ENCODE peak calls at places on chromosomes 13 and 19, in four cellular contexts. U, I, X and W are unnamed samples.

GRCh38 chr19:16342002-16342715 is 17.5 kb downstream of the KLF2 start:
- DNase-seq in U (peak; percentile 51), I (no peak), X (no peak), W (peak; percentile 86)

GRCh38 chr19:1251503-1252220 is 3.3 kb downstream of the MIDN start:
- DNase-seq in U (no peak), I (no peak), X (no peak), W (no peak)

GRCh38 chr13:97849305-97849704 is 104.2 kb upstream of the IPO5 start:
- DNase-seq in U (peak; percentile 43), I (peak; percentile 52), X (peak; percentile 26), W (peak; percentile 17)

GRCh38 chr19:43774103-43774939 is 6.5 kb downstream of the KCNN4 start:
- DNase-seq in U (peak; percentile 77), I (peak; percentile 58), X (peak; percentile 56), W (peak; percentile 66)

GRCh38 chr13:46134961-46135522 is 30.2 kb upstream of the CPB2 start:
- DNase-seq in U (no peak), I (peak; percentile 2), X (no peak), W (no peak)

GRCh38 chr13:44516771-44517170 is 59.4 kb downstream of the TSC22D1 start:
- DNase-seq in U (no peak), I (no peak), X (no peak), W (no peak)

GRCh38 chr19:7515471-7516226 is at the start of gene ZNF358:
- DNase-seq in U (peak; percentile 79), I (peak; percentile 46), X (peak; percentile 51), W (peak; percentile 72)

GRCh38 chr19:13208131-13208963 is 58.1 kb downstream of the IER2 start:
- DNase-seq in U (peak; percentile 85), I (peak; percentile 76), X (peak; percentile 82), W (peak; percentile 76)

GRCh38 chr13:113537205-113537604 is 46.7 kb upstream of the DCUN1D2 start:
- DNase-seq in U (no peak), I (no peak), X (no peak), W (no peak)

GRCh38 chr19:41904118-41904870 is 21.3 kb downstream of the ARHGEF1 start:
- DNase-seq in U (no peak), I (no peak), X (no peak), W (no peak)

GRCh38 chr19:51012661-51013190 is 6.8 kb downstream of the KLK10 start:
- DNase-seq in U (no peak), I (no peak), X (no peak), W (no peak)

GRCh38 chr13:32902898-32903297 is 113.3 kb upstream of the KL start:
- DNase-seq in U (peak; percentile 60), I (peak; percentile 23), X (peak; percentile 68), W (peak; percentile 67)

GRCh38 chr13:108755084-108755483 is 125.7 kb downstream of the MYO16 start:
- DNase-seq in U (no peak), I (no peak), X (no peak), W (no peak)

GRCh38 chr13:48000559-48001126 is 430 bp downstream of the SUCLA2 start:
- DNase-seq in U (peak; percentile 7), I (peak; percentile 2), X (no peak), W (no peak)

GRCh38 chr13:35475131-35475959 is 1.1 kb downstream of the MAB21L1 start:
- DNase-seq in U (peak; percentile 25), I (peak; percentile 16), X (peak; percentile 66), W (peak; percentile 59)

GRCh38 chr13:41428155-41428554 is 29.2 kb upstream of the RGCC start:
- DNase-seq in U (no peak), I (no peak), X (no peak), W (no peak)

GRCh38 chr19:1280588-1281269 is 4.9 kb upstream of the EFNA2 start:
- DNase-seq in U (no peak), I (no peak), X (no peak), W (no peak)

GRCh38 chr19:6828306-6828697 is 55.8 kb downstream of the VAV1 start:
- DNase-seq in U (no peak), I (no peak), X (no peak), W (no peak)

GRCh38 chr19:54952591-54953344 is 5.4 kb upstream of the NLRP7 start:
- DNase-seq in U (peak; percentile 7), I (no peak), X (peak; percentile 44), W (no peak)

GRCh38 chr13:41075485-41075884 is 14.2 kb downstream of the WBP4 start:
- DNase-seq in U (no peak), I (no peak), X (no peak), W (no peak)

GRCh38 chr13:99403458-99403971 is 96.3 kb upstream of the GPR183 start:
- DNase-seq in U (no peak), I (no peak), X (no peak), W (no peak)

GRCh38 chr19:944663-945241 is 18.9 kb downstream of the ARID3A start:
- DNase-seq in U (no peak), I (no peak), X (no peak), W (no peak)

GRCh38 chr19:5358173-5358800 is 17.7 kb upstream of the PTPRS start:
- DNase-seq in U (peak; percentile 34), I (peak; percentile 17), X (peak; percentile 21), W (peak; percentile 35)

GRCh38 chr13:106407338-106407737 is 128.1 kb downstream of the EFNB2 start:
- DNase-seq in U (no peak), I (no peak), X (no peak), W (no peak)

GRCh38 chr13:20057963-20058362 is 99.4 kb downstream of the ZMYM2 start:
- DNase-seq in U (no peak), I (no peak), X (no peak), W (no peak)

GRCh38 chr19:16197188-16197621 is 506 bp upstream of the AP1M1 start:
- DNase-seq in U (peak; percentile 81), I (peak; percentile 92), X (peak; percentile 99), W (peak; percentile 93)

GRCh38 chr19:50896591-50897190 is 14.5 kb downstream of the KLK4 start:
- DNase-seq in U (peak; percentile 14), I (peak; percentile 65), X (peak; percentile 85), W (peak; percentile 24)

GRCh38 chr13:101309014-101309619 is 107.2 kb downstream of the NALCN start:
- DNase-seq in U (peak; percentile 46), I (peak; percentile 46), X (peak; percentile 72), W (peak; percentile 98)

GRCh38 chr19:52307275-52307674 is 10.3 kb downstream of the ZNF480 start:
- DNase-seq in U (peak; percentile 28), I (peak; percentile 19), X (peak; percentile 26), W (peak; percentile 12)

GRCh38 chr13:76730220-76730619 is 156.0 kb downstream of the KCTD12 start:
- DNase-seq in U (peak; percentile 35), I (no peak), X (no peak), W (no peak)

GRCh38 chr19:17376935-17377600 is at the start of gene PLVAP:
- DNase-seq in U (no peak), I (no peak), X (no peak), W (no peak)
- H3K4me3 ChIP-seq in U (no peak within 1 kb of the TSS), I (no peak within 1 kb of the TSS), X (no peak within 1 kb of the TSS), W (no peak within 1 kb of the TSS)

GRCh38 chr13:52845334-52845761 is 3.1 kb downstream of the PCDH8 start:
- DNase-seq in U (no peak), I (no peak), X (no peak), W (no peak)

GRCh38 chr13:52846567-52847321 is 1.7 kb downstream of the PCDH8 start:
- DNase-seq in U (peak; percentile 27), I (peak; percentile 2), X (peak; percentile 28), W (peak; percentile 9)

GRCh38 chr13:52847682-52848432 is 583 bp downstream of the PCDH8 start:
- DNase-seq in U (no peak), I (no peak), X (no peak), W (no peak)

GRCh38 chr13:52847322-52847681 is 1.1 kb downstream of the PCDH8 start:
- DNase-seq in U (no peak), I (no peak), X (no peak), W (no peak)

GRCh38 chr13:52845766-52846566 is 2.5 kb downstream of the PCDH8 start:
- DNase-seq in U (peak; percentile 3), I (no peak), X (no peak), W (no peak)
- TF ChIP-seq CTCF in U (no peak), I (peak; percentile 20), X (no peak), W (no peak)

DNA sequence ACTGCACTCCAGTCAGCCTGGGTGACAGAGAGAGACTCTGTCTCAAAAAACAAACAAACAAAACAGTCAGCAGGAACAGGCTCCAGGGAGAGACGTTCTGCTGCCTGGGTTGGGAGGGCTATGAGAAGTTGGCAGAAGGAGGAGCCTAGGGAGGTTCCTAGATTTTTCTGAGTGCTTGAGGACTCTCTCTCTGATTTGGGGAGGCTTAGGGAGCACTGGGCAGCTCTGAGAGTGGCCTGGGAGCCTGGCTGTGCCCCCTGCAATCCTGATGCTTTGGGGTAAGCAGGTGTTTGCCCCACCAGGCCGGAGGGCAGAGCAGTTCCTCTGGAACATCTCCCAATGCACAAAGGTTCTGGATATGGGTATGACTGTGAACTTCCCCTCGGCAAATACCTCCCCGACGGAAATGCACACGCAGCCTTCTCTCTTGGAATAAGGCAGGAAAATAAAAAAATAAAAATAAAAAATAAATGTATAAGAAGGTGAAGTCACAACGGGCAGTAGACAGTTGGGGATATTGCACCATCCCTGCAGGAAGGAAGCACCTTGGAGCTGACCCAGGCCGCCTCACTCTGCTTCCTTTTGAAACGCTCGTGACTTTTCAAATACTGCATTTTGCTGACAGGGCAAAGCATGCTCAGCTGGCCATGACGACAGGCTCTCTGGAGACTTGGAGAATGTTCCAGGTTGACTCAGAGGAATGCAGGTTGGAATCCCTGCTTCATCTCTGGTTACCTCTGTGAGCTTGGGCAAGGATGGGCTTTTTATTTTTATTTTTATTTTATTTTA is 26.5 kb upstream of the HOMER3 start:
- DNase-seq in U (peak; percentile 82), I (peak; percentile 32), X (peak; percentile 61), W (peak; percentile 52)
- H3K4me3 ChIP-seq in U (no peak overlapping the region), I (no peak overlapping the region), X (no peak overlapping the region), W (no peak overlapping the region)

GRCh38 chr13:78589206-78589605 is 14.1 kb downstream of the POU4F1 start:
- DNase-seq in U (no peak), I (peak; percentile 9), X (peak; percentile 28), W (no peak)

GRCh38 chr13:78587395-78587794 is 16.0 kb downstream of the POU4F1 start:
- DNase-seq in U (no peak), I (no peak), X (no peak), W (no peak)

DNA sequence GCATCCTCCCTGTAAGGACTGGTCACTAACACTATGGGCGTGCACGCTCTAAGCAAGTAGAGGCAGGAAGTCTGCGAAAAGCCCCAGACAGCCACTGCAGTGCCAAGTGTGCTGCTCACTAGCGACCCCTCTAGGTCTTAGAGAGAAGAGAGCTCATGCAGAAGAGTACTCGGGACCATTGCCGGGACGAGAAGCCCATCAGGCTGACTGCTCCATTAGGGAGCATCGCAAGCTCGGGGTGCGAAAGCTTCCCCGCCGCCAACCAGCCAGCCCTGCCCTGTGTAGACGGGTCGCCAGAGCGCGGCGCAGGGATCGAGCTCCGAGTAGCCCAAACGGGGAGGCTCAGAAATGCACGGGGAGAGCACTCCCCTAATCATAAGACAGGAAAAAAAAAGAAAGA is 16.6 kb downstream of the POU4F1 start:
- DNase-seq in U (no peak), I (no peak), X (no peak), W (no peak)
- TF ChIP-seq CTCF in U (peak; percentile 23), I (no peak), X (peak; percentile 22), W (peak; percentile 12)

GRCh38 chr13:23660249-23660648 is 90.0 kb downstream of the TNFRSF19 start:
- DNase-seq in U (no peak), I (no peak), X (no peak), W (no peak)
- H3K4me3 ChIP-seq in U (no peak overlapping the region), I (no peak overlapping the region), X (no peak overlapping the region), W (no peak overlapping the region)

GRCh38 chr19:37654833-37655688 is at the start of gene ZFP30:
- DNase-seq in U (peak; percentile 84), I (peak; percentile 81), X (peak; percentile 73), W (peak; percentile 86)
- TF ChIP-seq CTCF in U (no peak), I (no peak), X (no peak), W (no peak)